ENCODE peak calls at places on chromosomes 4 and X, in nine cellular contexts. One of them, this sample, is unnamed.

GRCh38 chr4:117137143-117137542 is 51.8 kb upstream of the TRAM1L1 start:
- DNase-seq in endothelial cell of umbilical vein: peak
- DNase-seq in H9: no peak
- DNase-seq in mesendoderm: no peak
- DNase-seq in neuronal stem cell: no peak
- DNase-seq in fibroblast of lung: peak
- DNase-seq in PC-3: peak
- DNase-seq in H1: no peak
- DNase-seq in GM23248: peak
- DNase-seq in this sample: no peak

GRCh38 chr4:149353241-149353640 is 462.4 kb downstream of the IQCM start:
- DNase-seq in endothelial cell of umbilical vein: no peak
- DNase-seq in H9: no peak
- DNase-seq in mesendoderm: no peak
- DNase-seq in neuronal stem cell: no peak
- DNase-seq in fibroblast of lung: no peak
- DNase-seq in PC-3: peak
- DNase-seq in H1: no peak
- DNase-seq in GM23248: no peak
- DNase-seq in this sample: no peak

GRCh38 chrX:19875051-19875432 is 12.4 kb downstream of the SH3KBP1 start:
- DNase-seq in endothelial cell of umbilical vein: no peak
- DNase-seq in H9: no peak
- DNase-seq in mesendoderm: peak
- DNase-seq in neuronal stem cell: no peak
- DNase-seq in fibroblast of lung: peak
- DNase-seq in PC-3: peak
- DNase-seq in H1: no peak
- DNase-seq in GM23248: peak
- DNase-seq in this sample: no peak

GRCh38 chr4:102623622-102624021 is 122.5 kb downstream of the NFKB1 start:
- DNase-seq in endothelial cell of umbilical vein: peak
- DNase-seq in H9: peak
- DNase-seq in mesendoderm: peak
- DNase-seq in neuronal stem cell: no peak
- DNase-seq in fibroblast of lung: peak
- DNase-seq in PC-3: peak
- DNase-seq in H1: no peak
- DNase-seq in GM23248: peak
- DNase-seq in this sample: peak

GRCh38 chr4:19592391-19592790 is 659.3 kb upstream of the SLIT2 start:
- DNase-seq in endothelial cell of umbilical vein: no peak
- DNase-seq in H9: no peak
- DNase-seq in mesendoderm: no peak
- DNase-seq in neuronal stem cell: no peak
- DNase-seq in fibroblast of lung: peak
- DNase-seq in PC-3: peak
- DNase-seq in H1: no peak
- DNase-seq in GM23248: peak
- DNase-seq in this sample: no peak

GRCh38 chrX:40104649-40105015 is 6.9 kb upstream of the BCOR start:
- DNase-seq in endothelial cell of umbilical vein: peak
- DNase-seq in H9: no peak
- DNase-seq in mesendoderm: peak
- DNase-seq in neuronal stem cell: no peak
- DNase-seq in fibroblast of lung: peak
- DNase-seq in PC-3: peak
- DNase-seq in H1: no peak
- DNase-seq in GM23248: peak
- DNase-seq in this sample: peak

GRCh38 chr4:18441676-18442075 is 420.1 kb upstream of the LCORL start:
- DNase-seq in endothelial cell of umbilical vein: no peak
- DNase-seq in H9: no peak
- DNase-seq in mesendoderm: no peak
- DNase-seq in neuronal stem cell: no peak
- DNase-seq in fibroblast of lung: no peak
- DNase-seq in PC-3: no peak
- DNase-seq in H1: no peak
- DNase-seq in GM23248: no peak
- DNase-seq in this sample: no peak

GRCh38 chr4:150010525-150011126 is 67.6 kb upstream of the DCLK2 start:
- DNase-seq in endothelial cell of umbilical vein: peak
- DNase-seq in H9: peak
- DNase-seq in mesendoderm: peak
- DNase-seq in neuronal stem cell: peak
- DNase-seq in fibroblast of lung: peak
- DNase-seq in PC-3: peak
- DNase-seq in H1: no peak
- DNase-seq in GM23248: peak
- DNase-seq in this sample: peak

GRCh38 chrX:25019707-25020390 is 4.1 kb upstream of the ARX start:
- DNase-seq in endothelial cell of umbilical vein: no peak
- DNase-seq in H9: no peak
- DNase-seq in mesendoderm: peak
- DNase-seq in neuronal stem cell: no peak
- DNase-seq in fibroblast of lung: no peak
- DNase-seq in PC-3: no peak
- DNase-seq in H1: no peak
- DNase-seq in GM23248: no peak
- DNase-seq in this sample: peak

GRCh38 chrX:100979881-100980607 is 10.5 kb downstream of the ARL13A start:
- DNase-seq in endothelial cell of umbilical vein: no peak
- DNase-seq in H9: no peak
- DNase-seq in mesendoderm: no peak
- DNase-seq in neuronal stem cell: no peak
- DNase-seq in fibroblast of lung: peak
- DNase-seq in PC-3: peak
- DNase-seq in H1: no peak
- DNase-seq in GM23248: peak
- DNase-seq in this sample: no peak

GRCh38 chr4:98555798-98556445 is 102.5 kb downstream of the TSPAN5 start:
- DNase-seq in endothelial cell of umbilical vein: no peak
- DNase-seq in H9: no peak
- DNase-seq in mesendoderm: no peak
- DNase-seq in neuronal stem cell: no peak
- DNase-seq in fibroblast of lung: peak
- DNase-seq in PC-3: peak
- DNase-seq in H1: no peak
- DNase-seq in GM23248: peak
- DNase-seq in this sample: no peak

GRCh38 chr4:33551244-33551643 is 2693.1 kb downstream of the ARAP2 start:
- DNase-seq in endothelial cell of umbilical vein: no peak
- DNase-seq in H9: no peak
- DNase-seq in mesendoderm: no peak
- DNase-seq in neuronal stem cell: no peak
- DNase-seq in fibroblast of lung: no peak
- DNase-seq in PC-3: no peak
- DNase-seq in H1: no peak
- DNase-seq in GM23248: no peak
- DNase-seq in this sample: no peak

GRCh38 chr4:155609455-155610059 is 57.1 kb upstream of the GUCY1A1 start:
- DNase-seq in endothelial cell of umbilical vein: no peak
- DNase-seq in H9: no peak
- DNase-seq in mesendoderm: no peak
- DNase-seq in neuronal stem cell: no peak
- DNase-seq in fibroblast of lung: no peak
- DNase-seq in PC-3: no peak
- DNase-seq in H1: no peak
- DNase-seq in GM23248: no peak
- DNase-seq in this sample: no peak

GRCh38 chr4:20391224-20391623 is 139.5 kb downstream of the SLIT2 start:
- DNase-seq in endothelial cell of umbilical vein: no peak
- DNase-seq in H9: no peak
- DNase-seq in mesendoderm: no peak
- DNase-seq in neuronal stem cell: no peak
- DNase-seq in fibroblast of lung: peak
- DNase-seq in PC-3: no peak
- DNase-seq in H1: no peak
- DNase-seq in GM23248: peak
- DNase-seq in this sample: no peak

GRCh38 chr4:73068496-73069337 is 799 bp downstream of the COX18 start:
- DNase-seq in endothelial cell of umbilical vein: peak
- DNase-seq in H9: no peak
- DNase-seq in mesendoderm: peak
- DNase-seq in neuronal stem cell: no peak
- DNase-seq in fibroblast of lung: peak
- DNase-seq in PC-3: peak
- DNase-seq in H1: no peak
- DNase-seq in GM23248: peak
- DNase-seq in this sample: peak

GRCh38 chr4:88008133-88008621 is 742 bp downstream of the PKD2 start:
- DNase-seq in endothelial cell of umbilical vein: peak
- DNase-seq in H9: peak
- DNase-seq in mesendoderm: peak
- DNase-seq in neuronal stem cell: peak
- DNase-seq in fibroblast of lung: peak
- DNase-seq in PC-3: peak
- DNase-seq in H1: no peak
- DNase-seq in GM23248: peak
- DNase-seq in this sample: peak

GRCh38 chrX:45622538-45622937 is 421.9 kb upstream of the DIPK2B start:
- DNase-seq in endothelial cell of umbilical vein: peak
- DNase-seq in H9: no peak
- DNase-seq in mesendoderm: no peak
- DNase-seq in neuronal stem cell: no peak
- DNase-seq in fibroblast of lung: peak
- DNase-seq in PC-3: peak
- DNase-seq in H1: no peak
- DNase-seq in GM23248: peak
- DNase-seq in this sample: no peak

GRCh38 chrX:154516655-154517100 is 646 bp upstream of the FAM3A start:
- DNase-seq in endothelial cell of umbilical vein: peak
- DNase-seq in H9: peak
- DNase-seq in mesendoderm: peak
- DNase-seq in neuronal stem cell: no peak
- DNase-seq in fibroblast of lung: peak
- DNase-seq in PC-3: no peak
- DNase-seq in H1: no peak
- DNase-seq in GM23248: peak
- DNase-seq in this sample: peak

GRCh38 chr4:113534698-113535097 is 226.8 kb downstream of the CAMK2D start:
- DNase-seq in endothelial cell of umbilical vein: no peak
- DNase-seq in H9: no peak
- DNase-seq in mesendoderm: no peak
- DNase-seq in neuronal stem cell: no peak
- DNase-seq in fibroblast of lung: peak
- DNase-seq in PC-3: no peak
- DNase-seq in H1: no peak
- DNase-seq in GM23248: peak
- DNase-seq in this sample: no peak
- H3K9ac ChIP-seq in endothelial cell of umbilical vein: no peak
- H3K9ac ChIP-seq in H9: no peak
- H3K9ac ChIP-seq in mesendoderm: no peak
- H3K9ac ChIP-seq in neuronal stem cell: no peak
- H3K9ac ChIP-seq in fibroblast of lung: no peak
- H3K9ac ChIP-seq in PC-3: no peak
- H3K9ac ChIP-seq in H1: no peak
- H3K9ac ChIP-seq in GM23248: no peak
- H3K9ac ChIP-seq in this sample: no peak

GRCh38 chr4:185142911-185143595 is at the start of gene SLC25A4:
- DNase-seq in endothelial cell of umbilical vein: peak
- DNase-seq in H9: peak
- DNase-seq in mesendoderm: peak
- DNase-seq in neuronal stem cell: peak
- DNase-seq in fibroblast of lung: peak
- DNase-seq in PC-3: peak
- DNase-seq in H1: no peak
- DNase-seq in GM23248: peak
- DNase-seq in this sample: peak
- H3K4me2 ChIP-seq in endothelial cell of umbilical vein: peak
- H3K4me2 ChIP-seq in H9: peak
- H3K4me2 ChIP-seq in mesendoderm: peak
- H3K4me2 ChIP-seq in neuronal stem cell: peak
- H3K4me2 ChIP-seq in fibroblast of lung: peak
- H3K4me2 ChIP-seq in PC-3: peak
- H3K4me2 ChIP-seq in H1: peak
- H3K4me2 ChIP-seq in GM23248: peak
- H3K4me2 ChIP-seq in this sample: peak

DNA sequence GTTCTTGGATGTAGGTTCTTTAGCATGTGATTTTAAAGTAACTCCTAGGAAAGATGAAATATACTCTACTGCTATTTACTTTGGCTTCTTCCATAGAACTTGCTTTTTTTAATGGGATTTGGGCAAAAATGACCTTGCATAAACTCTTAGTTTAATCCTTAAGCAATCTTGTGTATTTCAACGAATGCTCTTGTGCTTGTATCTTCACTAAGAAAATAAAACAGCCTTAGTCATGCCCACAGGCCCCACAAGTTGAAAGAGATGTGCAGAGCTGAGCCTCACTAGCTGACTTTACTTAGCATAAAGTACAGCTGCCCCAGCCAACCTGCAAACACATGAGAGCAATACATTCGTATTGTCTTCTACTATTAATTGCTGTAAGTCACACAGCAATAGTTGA is 1609.2 kb downstream of the STIM2 start:
- DNase-seq in endothelial cell of umbilical vein: no peak
- DNase-seq in H9: no peak
- DNase-seq in mesendoderm: no peak
- DNase-seq in neuronal stem cell: no peak
- DNase-seq in fibroblast of lung: peak
- DNase-seq in PC-3: no peak
- DNase-seq in H1: no peak
- DNase-seq in GM23248: peak
- DNase-seq in this sample: no peak
- H3K9ac ChIP-seq in endothelial cell of umbilical vein: no peak
- H3K9ac ChIP-seq in H9: no peak
- H3K9ac ChIP-seq in mesendoderm: no peak
- H3K9ac ChIP-seq in neuronal stem cell: no peak
- H3K9ac ChIP-seq in fibroblast of lung: no peak
- H3K9ac ChIP-seq in PC-3: no peak
- H3K9ac ChIP-seq in H1: no peak
- H3K9ac ChIP-seq in GM23248: no peak
- H3K9ac ChIP-seq in this sample: no peak

GRCh38 chr4:90730752-90731151 is 603.6 kb downstream of the CCSER1 start:
- DNase-seq in endothelial cell of umbilical vein: no peak
- DNase-seq in H9: no peak
- DNase-seq in mesendoderm: no peak
- DNase-seq in neuronal stem cell: no peak
- DNase-seq in fibroblast of lung: no peak
- DNase-seq in PC-3: no peak
- DNase-seq in H1: no peak
- DNase-seq in GM23248: no peak
- DNase-seq in this sample: no peak

GRCh38 chr4:90733211-90733610 is 606.0 kb downstream of the CCSER1 start:
- DNase-seq in endothelial cell of umbilical vein: no peak
- DNase-seq in H9: no peak
- DNase-seq in mesendoderm: no peak
- DNase-seq in neuronal stem cell: no peak
- DNase-seq in fibroblast of lung: no peak
- DNase-seq in PC-3: no peak
- DNase-seq in H1: no peak
- DNase-seq in GM23248: no peak
- DNase-seq in this sample: no peak

DNA sequence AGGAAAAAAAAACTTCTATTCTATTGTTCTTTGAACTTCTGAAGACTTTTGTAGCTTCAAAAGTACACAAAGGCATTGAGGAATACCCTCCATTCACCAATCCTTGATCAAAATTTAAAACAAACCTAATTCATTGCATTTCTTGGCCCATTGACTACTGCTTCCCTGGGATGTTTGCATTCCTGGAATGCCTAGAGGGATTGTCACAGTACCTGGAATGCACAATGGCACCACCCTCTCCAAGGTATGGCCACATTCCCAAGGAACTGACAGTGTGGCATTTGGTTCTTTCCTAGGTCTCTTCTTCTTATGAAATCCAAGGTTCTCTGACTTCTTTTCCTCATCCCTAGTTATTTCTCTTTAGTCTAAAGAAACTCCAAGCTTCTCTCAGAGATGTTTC is 600.7 kb downstream of the CCSER1 start:
- DNase-seq in endothelial cell of umbilical vein: no peak
- DNase-seq in H9: peak
- DNase-seq in mesendoderm: peak
- DNase-seq in neuronal stem cell: peak
- DNase-seq in fibroblast of lung: peak
- DNase-seq in PC-3: peak
- DNase-seq in H1: peak
- DNase-seq in GM23248: no peak
- DNase-seq in this sample: peak
- H3K4me2 ChIP-seq in endothelial cell of umbilical vein: no peak
- H3K4me2 ChIP-seq in H9: no peak
- H3K4me2 ChIP-seq in mesendoderm: no peak
- H3K4me2 ChIP-seq in neuronal stem cell: no peak
- H3K4me2 ChIP-seq in fibroblast of lung: no peak
- H3K4me2 ChIP-seq in PC-3: peak
- H3K4me2 ChIP-seq in H1: no peak
- H3K4me2 ChIP-seq in GM23248: no peak
- H3K4me2 ChIP-seq in this sample: peak